ENCODE peak calls at places on chromosomes 5 and 9, in six cellular contexts. U is foreskin fibroblast, V is breast epithelium, M is osteocyte, Y is heart right ventricle, F is GM03348. H is an unnamed sample.
A peak's percentile ranks its signal among the peaks of the same experiment; 100 is the strongest.

GRCh38 chr5:38883842-38884241 is 38.0 kb downstream of the OSMR start:
- DNase-seq in U (no peak), V (no peak), M (no peak), Y (no peak), F (no peak), H (no peak)

GRCh38 chr9:83655433-83655832 is 32.5 kb downstream of the IDNK start:
- DNase-seq in U (no peak), V (no peak), M (no peak), Y (no peak), F (no peak), H (no peak)

GRCh38 chr9:96327694-96328352 is 25.8 kb upstream of the HSD17B3 start:
- DNase-seq in U (peak; percentile 82), V (no peak), M (no peak), Y (peak; percentile 52), F (peak; percentile 79), H (peak; percentile 16)

GRCh38 chr5:140298183-140298601 is 4.7 kb downstream of the PFDN1 start:
- DNase-seq in U (peak; percentile 51), V (no peak), M (no peak), Y (no peak), F (peak; percentile 43), H (no peak)

GRCh38 chr9:19208653-19209052 is 21.8 kb upstream of the DENND4C start:
- DNase-seq in U (no peak), V (no peak), M (no peak), Y (no peak), F (no peak), H (no peak)

GRCh38 chr5:141094481-141095262 is at the start of gene PCDHB2:
- DNase-seq in U (peak; percentile 29), V (no peak), M (no peak), Y (peak; percentile 30), F (peak; percentile 75), H (no peak)

GRCh38 chr9:1619915-1620705 is 395.0 kb upstream of the SMARCA2 start:
- DNase-seq in U (peak; percentile 16), V (no peak), M (no peak), Y (no peak), F (peak; percentile 18), H (no peak)

GRCh38 chr9:130078547-130078946 is 24.8 kb downstream of the GPR107 start:
- DNase-seq in U (no peak), V (no peak), M (no peak), Y (no peak), F (no peak), H (no peak)

GRCh38 chr9:74645007-74645639 is 148.0 kb downstream of the RORB start:
- DNase-seq in U (peak; percentile 8), V (no peak), M (no peak), Y (no peak), F (peak; percentile 19), H (no peak)

H was measured in GM04503.